ENCODE peak calls at places on chromosomes 7 and 10, in seven cellular contexts. U is head of caudate nucleus, K is progenitor cell of endocrine pancreas, E is NB4, C is fibroblast of pulmonary artery, X is EL, B is T follicular helper cell. L is an unnamed sample.

GRCh38 chr7:39434012-39434411 is 132.2 kb upstream of the YAE1 start:
- DNase-seq in U (no peak), K (no peak), E (no peak), C (no peak), X (no peak), B (no peak), L (no peak)

GRCh38 chr10:36473122-36473521 is 652.3 kb upstream of the ANKRD30A start:
- DNase-seq in U (no peak), K (no peak), E (no peak), C (no peak), X (no peak), B (no peak), L (no peak)

GRCh38 chr10:62029401-62029800 is 127.9 kb downstream of the ARID5B start:
- DNase-seq in U (no peak), K (no peak), E (no peak), C (no peak), X (no peak), B (no peak), L (no peak)

GRCh38 chr7:16135628-16136027 is 285.7 kb downstream of the CRPPA start:
- DNase-seq in U (no peak), K (no peak), E (no peak), C (no peak), X (no peak), B (no peak), L (no peak)

GRCh38 chr7:105643384-105643783 is 62.1 kb upstream of the EFCAB10 start:
- DNase-seq in U (peak), K (no peak), E (no peak), C (peak), X (no peak), B (no peak), L (peak)

GRCh38 chr7:83427929-83428328 is 221.0 kb downstream of the SEMA3E start:
- DNase-seq in U (no peak), K (no peak), E (no peak), C (no peak), X (no peak), B (no peak), L (no peak)

GRCh38 chr10:128576916-128577670 is 450.9 kb upstream of the MKI67 start:
- DNase-seq in U (no peak), K (no peak), E (no peak), C (no peak), X (no peak), B (no peak), L (no peak)

GRCh38 chr7:13846386-13846785 is 143.1 kb downstream of the ETV1 start:
- DNase-seq in U (no peak), K (no peak), E (no peak), C (no peak), X (peak), B (no peak), L (no peak)

GRCh38 chr10:7471720-7472367 is 61.0 kb upstream of the SFMBT2 start:
- DNase-seq in U (no peak), K (no peak), E (peak), C (no peak), X (no peak), B (no peak), L (no peak)

GRCh38 chr10:112369495-112370423 is 4.2 kb upstream of the ACSL5 start:
- DNase-seq in U (no peak), K (no peak), E (no peak), C (no peak), X (no peak), B (no peak), L (no peak)

GRCh38 chr10:126062132-126063032 is 166.0 kb downstream of the FANK1 start:
- DNase-seq in U (peak), K (no peak), E (peak), C (peak), X (peak), B (no peak), L (no peak)

GRCh38 chr10:116385994-116386809 is 41.4 kb upstream of the PNLIPRP3 start:
- DNase-seq in U (no peak), K (no peak), E (peak), C (peak), X (peak), B (no peak), L (no peak)

GRCh38 chr10:33008499-33009243 is 50.6 kb upstream of the ITGB1 start:
- DNase-seq in U (peak), K (peak), E (peak), C (peak), X (peak), B (peak), L (peak)

GRCh38 chr10:79079074-79079397 is 10.3 kb downstream of the ZMIZ1 start:
- DNase-seq in U (no peak), K (no peak), E (peak), C (no peak), X (peak), B (no peak), L (no peak)

GRCh38 chr7:82593780-82594179 is 150.2 kb upstream of the CACNA2D1 start:
- DNase-seq in U (no peak), K (no peak), E (no peak), C (no peak), X (no peak), B (no peak), L (no peak)

GRCh38 chr10:77993612-77994011 is 35.7 kb downstream of the POLR3A start:
- DNase-seq in U (no peak), K (no peak), E (no peak), C (no peak), X (no peak), B (no peak), L (no peak)

GRCh38 chr10:60148266-60148840 is 241.3 kb downstream of the ANK3 start:
- DNase-seq in U (no peak), K (no peak), E (no peak), C (peak), X (peak), B (no peak), L (no peak)

GRCh38 chr10:97109562-97109961 is 76.2 kb downstream of the SLIT1 start:
- DNase-seq in U (peak), K (no peak), E (no peak), C (no peak), X (no peak), B (no peak), L (no peak)

GRCh38 chr10:125076891-125077643 is 83.3 kb downstream of the CTBP2 start:
- DNase-seq in U (no peak), K (no peak), E (no peak), C (peak), X (no peak), B (no peak), L (no peak)

GRCh38 chr7:5625938-5626337 is 155.5 kb downstream of the RNF216 start:
- DNase-seq in U (no peak), K (no peak), E (peak), C (peak), X (peak), B (no peak), L (no peak)

GRCh38 chr7:57868771-57869483 is 418.9 kb downstream of the ZNF716 start:
- DNase-seq in U (no peak), K (no peak), E (no peak), C (peak), X (no peak), B (no peak), L (no peak)

GRCh38 chr10:120651000-120651399 is 194.0 kb downstream of the PLPP4 start:
- DNase-seq in U (no peak), K (no peak), E (no peak), C (no peak), X (no peak), B (no peak), L (no peak)

L was measured in WTC11.